ENCODE peak calls at places on chromosomes 11 and 22, in five cellular contexts. G, L, Z, A and N are unnamed samples.

GRCh38 chr11:35650467-35650866 is 12.1 kb upstream of the TRIM44 start:
- DNase-seq in L (no peak), G (no peak), Z (no peak), A (no peak), N (no peak)

GRCh38 chr11:127003260-127003981 is 2.9 kb upstream of the KIRREL3 start:
- DNase-seq in G (peak; percentile 79), A (peak; percentile 58), L (peak; percentile 90), Z (peak; percentile 86), N (peak; percentile 34)

GRCh38 chr11:84543367-84544159 is 1083.6 kb downstream of the DLG2 start:
- DNase-seq in G (peak; percentile 23), A (no peak), L (peak; percentile 82), Z (peak; percentile 78), N (no peak)

GRCh38 chr11:2088284-2088683 is 50.9 kb downstream of the IGF2 start:
- DNase-seq in A (no peak), L (no peak), Z (peak; percentile 28), G (no peak), N (no peak)

GRCh38 chr11:15912291-15912690 is 444.1 kb downstream of the SOX6 start:
- DNase-seq in G (no peak), Z (no peak), A (no peak), L (no peak), N (no peak)

GRCh38 chr11:100805509-100806199 is 118.6 kb downstream of the ARHGAP42 start:
- DNase-seq in A (peak; percentile 37), L (no peak), G (no peak), Z (no peak), N (no peak)

GRCh38 chr22:45096256-45096907 is 67.3 kb upstream of the NUP50 start:
- DNase-seq in Z (peak; percentile 76), A (peak; percentile 58), L (peak; percentile 84), G (peak; percentile 50), N (peak; percentile 83)

GRCh38 chr11:72838691-72839305 is 24.6 kb downstream of the ATG16L2 start:
- DNase-seq in Z (no peak), A (peak; percentile 33), G (no peak), L (no peak), N (no peak)

GRCh38 chr22:32307617-32308016 is 50.0 kb upstream of the RFPL3 start:
- DNase-seq in L (no peak), A (no peak), G (no peak), Z (no peak), N (no peak)

GRCh38 chr22:49880281-49880680 is 26.6 kb downstream of the ZBED4 start:
- DNase-seq in L (peak; percentile 11), G (no peak), A (no peak), Z (no peak), N (no peak)

GRCh38 chr11:789951-790350 is at the start of gene CEND1:
- DNase-seq in G (peak; percentile 51), A (peak; percentile 54), Z (no peak), L (no peak), N (peak; percentile 32)

GRCh38 chr22:27488456-27489224 is 312.9 kb downstream of the MN1 start:
- DNase-seq in Z (no peak), G (no peak), A (no peak), L (no peak), N (no peak)

GRCh38 chr22:44373234-44373633 is 60.5 kb upstream of the SHISAL1 start:
- DNase-seq in L (no peak), A (no peak), Z (no peak), G (no peak), N (no peak)

GRCh38 chr22:35219012-35219411 is 38.3 kb upstream of the HMGXB4 start:
- DNase-seq in L (peak; percentile 31), A (peak; percentile 69), Z (no peak), G (no peak), N (peak; percentile 67)

GRCh38 chr11:62645934-62646824 is at the start of gene GANAB:
- DNase-seq in Z (peak; percentile 98), A (peak; percentile 96), L (peak; percentile 99), G (peak; percentile 97), N (peak; percentile 99)
- H3K4ac ChIP-seq in Z (no peak within 1 kb of the TSS), A (peak within 1 kb of the TSS; percentile 93), L (peak within 1 kb of the TSS; percentile 99), G (peak within 1 kb of the TSS; percentile 92), N (peak within 1 kb of the TSS; percentile 73)

DNA sequence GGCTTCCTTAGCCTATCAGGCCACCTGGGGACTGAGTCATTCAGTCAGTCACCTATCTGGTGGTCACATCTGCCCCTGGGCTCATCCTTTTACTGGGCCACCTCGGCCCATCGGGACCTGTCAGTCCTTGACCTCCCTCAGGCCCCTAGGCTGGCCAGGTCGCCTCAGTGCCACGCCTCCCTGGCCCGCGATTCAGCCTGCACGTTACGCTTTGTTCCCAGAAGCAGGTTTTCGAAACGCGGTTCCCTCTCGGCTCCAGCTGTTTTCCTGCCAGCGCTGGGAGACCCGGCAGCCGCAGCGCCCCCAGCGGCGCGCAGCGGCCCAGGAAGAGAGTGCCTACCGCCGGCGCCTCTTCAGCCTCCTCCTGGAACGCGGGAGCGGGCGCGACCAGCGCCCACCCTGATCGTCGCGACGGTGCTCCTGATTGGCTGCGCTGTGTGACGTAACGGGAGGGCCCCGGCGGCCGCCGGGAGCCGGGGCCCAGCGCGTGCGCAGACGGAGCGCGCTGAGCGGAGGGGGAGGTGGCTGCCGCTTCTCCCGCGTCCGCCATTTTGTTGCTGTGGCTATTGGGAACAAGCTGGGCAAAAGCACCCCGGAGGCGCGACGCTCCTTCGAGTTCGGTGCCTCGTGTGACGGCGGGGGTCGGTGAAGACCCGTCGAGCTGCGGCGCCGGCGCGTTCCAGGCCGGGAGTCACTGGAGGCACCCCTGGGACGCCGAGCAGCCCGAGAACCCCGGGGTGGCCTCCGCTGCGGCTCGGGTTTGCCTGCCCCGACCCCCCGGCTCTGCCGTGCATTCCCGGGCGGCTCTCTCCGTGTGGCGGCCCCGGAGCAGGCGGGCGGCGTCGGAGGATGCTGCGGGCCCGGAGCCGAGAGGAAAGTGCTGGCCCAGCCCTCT is at the start of gene CRKL:
- DNase-seq in A (peak; percentile 97), Z (peak; percentile 98), L (peak; percentile 99), G (peak; percentile 98), N (peak; percentile 100)
- H2AK5ac ChIP-seq in A (peak within 1 kb of the TSS; percentile 84), Z (no peak within 1 kb of the TSS), L (no peak within 1 kb of the TSS), G (peak within 1 kb of the TSS; percentile 98), N (peak within 1 kb of the TSS; percentile 60)

DNA sequence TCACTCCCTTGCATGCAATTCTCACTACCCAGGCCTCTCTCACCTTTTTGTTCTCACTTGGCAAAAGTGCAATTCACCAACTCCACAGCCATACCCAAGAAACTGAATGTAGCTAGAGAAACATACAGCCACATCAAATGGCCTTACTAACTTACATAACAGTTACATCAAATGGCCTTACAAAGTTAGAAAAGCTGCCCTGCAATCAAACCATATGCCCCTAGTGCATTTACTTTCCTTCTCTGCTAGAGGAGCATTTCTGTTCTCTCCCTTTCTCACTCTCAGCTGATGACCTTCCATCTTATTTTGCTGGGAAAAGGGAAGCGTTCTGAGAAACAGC is 10.3 kb downstream of the PRCP start:
- DNase-seq in Z (no peak), G (no peak), L (peak; percentile 70), A (no peak), N (no peak)
- H3K4ac ChIP-seq in Z (no peak overlapping the region), G (no peak overlapping the region), L (no peak overlapping the region), A (no peak overlapping the region), N (no peak overlapping the region)

GRCh38 chr22:30310881-30311771 is 15.6 kb downstream of the TBC1D10A start:
- DNase-seq in A (peak; percentile 61), Z (no peak), L (no peak), G (no peak), N (no peak)

GRCh38 chr22:30315962-30316576 is 10.7 kb downstream of the TBC1D10A start:
- DNase-seq in A (peak; percentile 9), Z (no peak), L (no peak), G (no peak), N (no peak)

GRCh38 chr22:30314918-30315317 is 11.8 kb downstream of the TBC1D10A start:
- DNase-seq in A (peak; percentile 67), L (peak; percentile 31), Z (no peak), G (no peak), N (peak; percentile 76)

GRCh38 chr22:30312053-30312452 is 14.7 kb downstream of the TBC1D10A start:
- DNase-seq in G (no peak), Z (no peak), L (no peak), A (peak; percentile 83), N (peak; percentile 90)

DNA sequence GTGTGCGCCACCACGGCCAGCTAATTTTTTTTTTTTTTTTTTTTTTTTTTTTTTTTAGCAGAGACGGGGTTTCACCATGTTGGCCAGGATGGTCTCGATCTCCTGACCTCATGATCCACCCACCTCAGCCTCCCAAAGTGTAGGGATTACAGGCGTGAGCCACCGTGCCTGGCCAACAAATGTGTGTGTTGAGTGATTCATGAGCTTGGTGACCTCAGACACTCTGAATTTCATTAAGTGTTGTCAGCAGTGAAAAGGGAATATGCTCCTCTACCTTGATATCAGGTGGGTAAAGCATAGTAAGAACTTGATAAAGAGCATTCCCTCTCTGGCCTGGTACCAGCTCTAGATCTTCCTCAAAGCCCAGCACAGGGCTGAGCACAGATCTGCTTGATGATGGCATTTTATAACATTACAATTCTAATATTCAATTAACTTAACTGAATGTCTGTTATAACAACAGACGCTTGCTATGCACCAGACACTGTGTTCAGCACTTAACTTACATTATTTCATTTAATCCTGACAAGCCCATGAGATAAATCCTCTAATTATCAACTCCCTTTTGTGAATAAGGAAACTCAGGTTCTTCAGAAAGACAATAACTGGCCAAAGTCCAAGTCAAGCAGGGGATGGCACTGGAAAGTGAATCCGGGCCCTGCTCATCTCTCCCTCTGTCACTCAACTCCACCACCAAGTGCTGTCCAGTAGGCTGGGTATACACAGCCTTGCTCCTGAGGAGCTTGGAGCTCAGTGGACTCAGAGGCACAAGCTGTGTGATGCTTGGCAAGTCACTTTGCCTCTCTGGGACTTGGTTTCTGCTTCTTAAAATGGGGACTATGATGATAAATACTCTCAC is 13.0 kb downstream of the TBC1D10A start:
- DNase-seq in L (no peak), A (no peak), G (no peak), Z (no peak), N (no peak)
- H2AK5ac ChIP-seq in L (no peak overlapping the region), A (peak overlapping the region; percentile 28), G (no peak overlapping the region), Z (no peak overlapping the region), N (no peak overlapping the region)

DNA sequence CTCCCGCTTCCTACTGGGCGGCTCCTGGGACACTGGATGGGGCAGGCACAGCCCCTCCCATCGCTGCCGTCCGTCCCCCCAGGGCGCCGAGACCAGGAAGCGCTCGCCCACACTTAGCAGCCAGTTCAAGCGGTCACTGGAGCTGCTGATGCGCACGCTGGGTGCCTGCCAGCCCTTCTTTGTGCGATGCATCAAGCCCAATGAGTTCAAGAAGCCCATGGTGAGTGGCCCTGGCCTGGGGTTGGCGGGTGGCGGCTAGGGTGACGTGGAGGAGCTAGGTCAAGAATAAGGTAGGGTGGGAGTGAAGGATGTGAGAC is 44.6 kb downstream of the MYO7A start:
- DNase-seq in A (peak; percentile 5), L (no peak), Z (no peak), G (no peak), N (no peak)
- H3K4ac ChIP-seq in A (no peak overlapping the region), L (no peak overlapping the region), Z (no peak overlapping the region), G (no peak overlapping the region), N (no peak overlapping the region)

GRCh38 chr22:19361501-19362103 is 69.9 kb downstream of the HIRA start:
- DNase-seq in L (no peak), Z (no peak), G (no peak), A (no peak), N (no peak)
- H2AK5ac ChIP-seq in L (no peak overlapping the region), Z (no peak overlapping the region), G (no peak overlapping the region), A (no peak overlapping the region), N (no peak overlapping the region)

GRCh38 chr11:11505701-11506100 is 116.1 kb downstream of the GALNT18 start:
- DNase-seq in Z (no peak), A (no peak), L (no peak), G (no peak), N (no peak)
- H3K4ac ChIP-seq in Z (no peak overlapping the region), A (no peak overlapping the region), L (no peak overlapping the region), G (no peak overlapping the region), N (no peak overlapping the region)